ENCODE peak calls at places on chromosomes 6 and 20, in nine cellular contexts. C is KBM-7, N is head of caudate nucleus, H is MG63, F is non-pigmented ciliary epithelial cell, S is A549, R is psoas muscle, Z is choroid plexus epithelial cell, B is GM04504. J is an unnamed sample.

GRCh38 chr6:118746100-118746874 is 94.9 kb upstream of the CEP85L start:
- DNase-seq in R (no peak), C (peak; percentile 85), F (no peak), B (no peak), S (no peak), H (no peak), Z (no peak), N (no peak), J (no peak)

GRCh38 chr20:17859616-17860232 is 108.9 kb downstream of the SNX5 start:
- DNase-seq in C (no peak), F (no peak), Z (no peak), N (peak; percentile 23), R (no peak), S (no peak), B (no peak), H (no peak), J (no peak)

GRCh38 chr6:13710552-13711383 is 867 bp downstream of the RANBP9 start:
- DNase-seq in H (peak; percentile 61), R (peak; percentile 55), C (peak; percentile 39), Z (peak; percentile 27), F (no peak), N (peak; percentile 49), S (no peak), B (no peak), J (peak; percentile 65)

GRCh38 chr6:155186052-155186658 is 77.7 kb upstream of the CLDN20 start:
- DNase-seq in S (no peak), R (no peak), N (no peak), B (no peak), H (peak; percentile 18), C (no peak), F (no peak), Z (no peak), J (no peak)

GRCh38 chr6:134398453-134398852 is 80.5 kb upstream of the SGK1 start:
- DNase-seq in F (no peak), C (peak; percentile 78), Z (no peak), N (no peak), R (no peak), S (no peak), H (no peak), B (no peak), J (no peak)

GRCh38 chr6:34391023-34391485 is 1.4 kb downstream of the NUDT3 start:
- DNase-seq in F (no peak), N (peak; percentile 35), R (peak; percentile 55), H (peak; percentile 35), S (peak; percentile 20), B (peak; percentile 71), Z (peak; percentile 80), C (peak; percentile 61), J (peak; percentile 31)

GRCh38 chr20:48618052-48618451 is 209.7 kb downstream of the PREX1 start:
- DNase-seq in R (no peak), Z (no peak), S (no peak), F (no peak), N (no peak), C (no peak), B (no peak), H (no peak), J (no peak)

GRCh38 chr6:1228754-1229191 is 83.1 kb upstream of the FOXQ1 start:
- DNase-seq in Z (no peak), S (no peak), H (no peak), R (no peak), B (no peak), F (no peak), N (no peak), C (no peak), J (no peak)

GRCh38 chr6:14634072-14634471 is 516.5 kb downstream of the CD83 start:
- DNase-seq in R (no peak), B (no peak), F (no peak), Z (no peak), H (no peak), S (no peak), C (no peak), N (no peak), J (no peak)

GRCh38 chr20:51609251-51609650 is 66.7 kb upstream of the NFATC2 start:
- DNase-seq in B (no peak), Z (no peak), R (no peak), F (no peak), H (no peak), S (no peak), C (no peak), N (no peak), J (no peak)

GRCh38 chr6:5619249-5619648 is 357.9 kb downstream of the FARS2 start:
- DNase-seq in H (no peak), C (no peak), R (no peak), B (no peak), S (no peak), F (no peak), N (no peak), Z (no peak), J (no peak)